ENCODE peak calls at places on chromosome 3, in seven cellular contexts. J, P, Y, V, T, L and Q are unnamed samples.

GRCh38 chr3:155745795-155746550 is 1.1 kb upstream of the PLCH1 start:
- DNase-seq in J (peak; percentile 50), P (no peak), Y (no peak), V (no peak), T (peak; percentile 81), L (no peak), Q (no peak)

GRCh38 chr3:188574885-188575284 is 420.9 kb downstream of the LPP start:
- DNase-seq in J (no peak), P (no peak), Y (no peak), V (no peak), T (no peak), L (no peak), Q (no peak)

GRCh38 chr3:146124141-146124801 is 36.7 kb downstream of the PLOD2 start:
- DNase-seq in J (no peak), P (no peak), Y (no peak), V (no peak), T (no peak), L (no peak), Q (no peak)

GRCh38 chr3:12742330-12743107 is 16.5 kb downstream of the TMEM40 start:
- DNase-seq in J (no peak), P (no peak), Y (no peak), V (no peak), T (no peak), L (no peak), Q (no peak)

GRCh38 chr3:139127101-139127500 is 82.4 kb upstream of the PRR23C start:
- DNase-seq in J (no peak), P (no peak), Y (no peak), V (no peak), T (no peak), L (no peak), Q (no peak)

GRCh38 chr3:31802981-31803380 is 178.1 kb downstream of the OSBPL10 start:
- DNase-seq in J (no peak), P (no peak), Y (no peak), V (no peak), T (no peak), L (no peak), Q (no peak)

GRCh38 chr3:4042070-4042469 is 242.8 kb downstream of the LRRN1 start:
- DNase-seq in J (no peak), P (no peak), Y (no peak), V (no peak), T (no peak), L (no peak), Q (no peak)

GRCh38 chr3:6571448-6571847 is 289.5 kb upstream of the GRM7 start:
- DNase-seq in J (no peak), P (no peak), Y (no peak), V (no peak), T (no peak), L (no peak), Q (no peak)

DNA sequence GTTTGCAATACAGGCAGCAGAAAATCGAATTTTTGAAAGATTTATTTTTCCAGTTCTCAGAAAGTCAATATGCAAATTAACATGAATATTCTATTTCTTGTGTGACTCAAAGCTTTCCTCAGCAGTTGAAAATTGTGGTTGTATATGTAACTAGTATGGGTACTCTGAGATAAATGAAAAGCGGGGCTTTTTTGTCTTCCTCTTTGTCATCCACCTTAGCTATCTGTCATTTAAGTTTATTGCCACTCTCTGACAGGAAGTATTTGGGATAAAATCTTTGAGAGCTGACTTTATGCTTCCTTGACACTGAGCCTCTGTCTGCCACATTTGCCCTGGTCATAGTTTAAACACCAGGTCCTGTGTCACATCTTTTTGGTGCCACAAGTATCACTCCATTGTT is 91.5 kb downstream of the ATG7 start:
- DNase-seq in J (no peak), P (no peak), Y (no peak), V (no peak), T (no peak), L (no peak), Q (no peak)
- H3K36me3 ChIP-seq in J (peaks cover 79% of the 10 kb centered on the region), P (peaks cover 49% of the 10 kb centered on the region), Y (peaks cover 65% of the 10 kb centered on the region), V (peaks cover 45% of the 10 kb centered on the region), T (peaks cover 7% of the 10 kb centered on the region), L (peaks cover 70% of the 10 kb centered on the region), Q (peaks cover 68% of the 10 kb centered on the region)

DNA sequence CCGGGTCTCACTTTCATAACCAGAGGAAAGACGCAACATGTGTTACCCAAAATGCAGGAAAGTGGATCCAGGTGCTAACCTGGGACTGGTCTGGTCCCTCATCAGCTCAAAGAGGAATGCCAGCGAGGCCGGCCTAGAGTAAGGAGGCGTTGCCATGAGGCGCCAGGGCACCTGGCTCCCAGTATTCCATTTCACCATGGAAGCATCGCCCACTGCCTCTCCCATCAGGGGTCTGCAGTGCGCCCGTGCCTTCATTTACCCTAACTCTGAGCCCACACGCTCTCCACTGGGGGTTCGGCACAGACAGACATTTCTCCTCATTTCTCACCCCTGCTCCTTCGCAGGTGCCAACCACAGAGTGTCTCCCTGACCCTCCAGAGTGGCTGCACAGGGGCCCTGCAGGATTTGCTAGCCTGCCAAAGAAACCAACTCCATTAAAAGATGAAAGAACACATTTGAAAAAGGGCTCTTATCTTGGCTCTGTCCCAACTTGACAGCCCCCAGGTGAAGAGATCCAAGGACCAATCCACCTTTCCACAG is 61.5 kb downstream of the ABTB1 start:
- DNase-seq in J (no peak), P (no peak), Y (no peak), V (no peak), T (no peak), L (no peak), Q (no peak)
- H3K4me3 ChIP-seq in J (no peak overlapping the region), P (no peak overlapping the region), Y (no peak overlapping the region), V (no peak overlapping the region), T (no peak overlapping the region), L (no peak overlapping the region), Q (no peak overlapping the region)

GRCh38 chr3:141959531-141959920 is 83.1 kb downstream of the ATP1B3 start:
- DNase-seq in J (no peak), P (no peak), Y (no peak), V (no peak), T (no peak), L (no peak), Q (no peak)
- H3K36me3 ChIP-seq in J (peaks cover 43% of the 10 kb centered on the region), P (peaks cover 24% of the 10 kb centered on the region), Y (peaks cover 59% of the 10 kb centered on the region), V (peaks cover 90% of the 10 kb centered on the region), T (peaks cover 14% of the 10 kb centered on the region), L (peaks cover 30% of the 10 kb centered on the region), Q (no peaks in the 10 kb centered on the region)

GRCh38 chr3:62052331-62052730 is 321.0 kb downstream of the FEZF2 start:
- DNase-seq in J (no peak), P (no peak), Y (no peak), V (no peak), T (no peak), L (no peak), Q (no peak)

GRCh38 chr3:62056603-62057002 is 316.7 kb downstream of the FEZF2 start:
- DNase-seq in J (no peak), P (no peak), Y (no peak), V (no peak), T (no peak), L (no peak), Q (no peak)

GRCh38 chr3:62051506-62051905 is 321.8 kb downstream of the FEZF2 start:
- DNase-seq in J (peak; percentile 50), P (peak; percentile 18), Y (no peak), V (no peak), T (no peak), L (no peak), Q (no peak)

DNA sequence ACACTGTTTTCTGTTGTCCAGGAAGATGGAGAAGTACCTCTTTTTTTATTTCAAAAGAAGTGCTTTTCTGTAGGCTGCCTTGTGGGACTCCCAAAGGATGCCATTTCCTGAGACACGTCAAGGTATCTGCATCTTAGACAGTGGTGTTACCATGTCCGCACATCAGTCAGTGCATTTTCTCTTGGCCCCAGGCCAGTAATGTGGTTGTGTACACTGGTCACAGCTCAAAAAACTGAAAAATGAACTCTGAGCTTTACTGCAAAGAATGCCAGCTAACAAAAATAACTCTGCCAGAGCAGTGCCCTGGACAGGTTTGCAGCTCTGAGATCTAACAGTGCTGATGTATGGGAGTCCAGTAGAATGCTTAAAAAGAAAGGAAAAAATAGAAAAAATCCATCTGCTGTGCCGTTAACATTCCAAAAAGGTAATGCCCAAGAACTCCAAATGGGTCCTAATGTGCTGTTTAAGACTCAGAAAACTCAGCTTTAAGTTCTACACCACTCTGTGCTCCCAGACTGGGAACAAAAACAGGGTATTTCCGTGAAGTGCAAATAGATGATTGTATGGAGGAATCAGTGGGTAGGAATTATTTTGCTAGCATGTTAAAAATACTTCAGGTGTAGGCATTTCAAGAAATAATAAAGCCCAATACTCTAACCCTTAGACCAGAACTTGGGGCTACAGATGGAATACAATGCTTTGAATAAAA is 315.9 kb downstream of the FEZF2 start:
- DNase-seq in J (no peak), P (no peak), Y (no peak), V (no peak), T (no peak), L (no peak), Q (no peak)
- H3K4me3 ChIP-seq in J (no peak overlapping the region), P (no peak overlapping the region), Y (no peak overlapping the region), V (no peak overlapping the region), T (no peak overlapping the region), L (no peak overlapping the region), Q (no peak overlapping the region)

GRCh38 chr3:42216302-42216701 is 49.7 kb downstream of the CCK start:
- DNase-seq in J (no peak), P (no peak), Y (no peak), V (peak; percentile 10), T (no peak), L (no peak), Q (no peak)
- H3K36me3 ChIP-seq in J (peaks cover 74% of the 10 kb centered on the region), P (peaks cover 31% of the 10 kb centered on the region), Y (peaks cover 40% of the 10 kb centered on the region), V (peaks cover 5% of the 10 kb centered on the region), T (peaks cover 14% of the 10 kb centered on the region), L (peaks cover 56% of the 10 kb centered on the region), Q (no peaks in the 10 kb centered on the region)

DNA sequence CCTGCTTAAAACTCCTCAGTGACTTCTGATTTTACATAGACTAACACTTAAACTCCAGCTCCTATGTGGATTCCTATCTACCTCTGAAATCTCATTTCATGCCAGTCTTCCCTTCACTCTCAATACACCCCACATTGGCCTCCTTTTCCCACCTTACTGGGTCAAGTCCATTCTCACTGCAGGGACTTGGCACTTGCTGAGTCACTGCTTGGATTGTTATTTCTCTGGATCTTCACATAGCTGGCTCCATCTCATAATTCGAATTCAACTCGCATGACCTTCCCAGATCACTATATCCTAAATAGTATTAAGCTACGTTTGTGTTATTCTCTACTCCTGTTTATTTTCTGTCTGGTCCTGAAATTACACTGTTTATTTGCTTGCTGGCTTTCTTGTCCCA is 59.6 kb upstream of the FRMD4B start:
- DNase-seq in J (no peak), P (no peak), Y (no peak), V (no peak), T (no peak), L (no peak), Q (no peak)
- H3K4me3 ChIP-seq in J (peak overlapping the region; percentile 20), P (no peak overlapping the region), Y (peak overlapping the region; percentile 47), V (no peak overlapping the region), T (no peak overlapping the region), L (no peak overlapping the region), Q (no peak overlapping the region)

DNA sequence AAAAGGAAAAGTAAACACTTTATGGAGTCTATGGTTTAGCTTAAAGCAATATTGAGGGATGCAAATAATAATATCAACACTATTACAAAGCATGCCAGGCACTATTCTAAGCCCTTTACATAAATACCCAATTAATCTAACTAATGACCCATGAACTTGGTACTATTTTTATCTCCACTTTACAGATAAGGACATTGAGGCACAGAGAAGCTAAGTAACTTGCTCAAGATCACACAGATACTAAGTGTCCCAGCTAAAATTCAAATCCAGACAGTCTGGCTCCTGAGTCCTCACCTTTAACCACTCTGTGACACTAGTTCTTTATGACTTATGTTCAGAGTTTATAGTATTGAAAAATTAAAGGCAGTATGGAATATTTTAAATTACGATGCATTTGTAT is 5.6 kb downstream of the MBD4 start:
- DNase-seq in J (no peak), P (no peak), Y (no peak), V (no peak), T (no peak), L (no peak), Q (no peak)
- H3K36me3 ChIP-seq in J (peaks cover 87% of the 10 kb centered on the region), P (peaks cover 89% of the 10 kb centered on the region), Y (peaks cover 85% of the 10 kb centered on the region), V (peaks cover 87% of the 10 kb centered on the region), T (peaks cover 22% of the 10 kb centered on the region), L (peaks cover 82% of the 10 kb centered on the region), Q (peaks cover 66% of the 10 kb centered on the region)